ENCODE peak calls at places on chromosome 17, in seven cellular contexts. M is GM23338, F is uterus, G is MM.1S, K is OCI-LY7, Y is colonic mucosa, P is Peyer's patch. L is an unnamed sample.
A peak's percentile ranks its signal among the peaks of the same experiment; 100 is the strongest.

GRCh38 chr17:32102697-32103096 is 39.6 kb upstream of the RHOT1 start:
- DNase-seq in M (no peak), F (no peak), G (no peak), K (no peak), Y (no peak), P (no peak), L (no peak)

GRCh38 chr17:676060-676745 is 38.4 kb downstream of the VPS53 start:
- DNase-seq in M (no peak), F (no peak), G (no peak), K (no peak), Y (no peak), P (no peak), L (peak; percentile 67)

GRCh38 chr17:38729886-38730525 is at the start of gene CISD3:
- DNase-seq in M (peak; percentile 90), F (peak; percentile 78), G (peak; percentile 94), K (peak; percentile 95), Y (peak; percentile 88), P (peak; percentile 94), L (peak; percentile 37)

GRCh38 chr17:13031718-13032350 is 14.0 kb upstream of the ELAC2 start:
- DNase-seq in M (peak; percentile 79), F (peak; percentile 46), G (peak; percentile 49), K (peak; percentile 74), Y (peak; percentile 47), P (peak; percentile 65), L (peak; percentile 13)

GRCh38 chr17:41211845-41212466 is 14.5 kb upstream of the KRTAP9-2 start:
- DNase-seq in M (no peak), F (no peak), G (peak; percentile 87), K (no peak), Y (no peak), P (no peak), L (peak; percentile 10)

GRCh38 chr17:11797803-11798202 is 199.5 kb downstream of the ZNF18 start:
- DNase-seq in M (peak; percentile 2), F (no peak), G (no peak), K (no peak), Y (no peak), P (no peak), L (no peak)

GRCh38 chr17:82400830-82401229 is 17.3 kb upstream of the HEXD start:
- DNase-seq in M (no peak), F (no peak), G (peak; percentile 70), K (peak; percentile 49), Y (peak; percentile 35), P (peak; percentile 84), L (no peak)

GRCh38 chr17:18093616-18094408 is 6.1 kb downstream of the DRG2 start:
- DNase-seq in M (peak; percentile 75), F (no peak), G (no peak), K (peak; percentile 22), Y (no peak), P (no peak), L (peak; percentile 26)

GRCh38 chr17:41678411-41678906 is 10.2 kb upstream of the EIF1 start:
- DNase-seq in M (no peak), F (no peak), G (no peak), K (no peak), Y (no peak), P (no peak), L (no peak)

DNA sequence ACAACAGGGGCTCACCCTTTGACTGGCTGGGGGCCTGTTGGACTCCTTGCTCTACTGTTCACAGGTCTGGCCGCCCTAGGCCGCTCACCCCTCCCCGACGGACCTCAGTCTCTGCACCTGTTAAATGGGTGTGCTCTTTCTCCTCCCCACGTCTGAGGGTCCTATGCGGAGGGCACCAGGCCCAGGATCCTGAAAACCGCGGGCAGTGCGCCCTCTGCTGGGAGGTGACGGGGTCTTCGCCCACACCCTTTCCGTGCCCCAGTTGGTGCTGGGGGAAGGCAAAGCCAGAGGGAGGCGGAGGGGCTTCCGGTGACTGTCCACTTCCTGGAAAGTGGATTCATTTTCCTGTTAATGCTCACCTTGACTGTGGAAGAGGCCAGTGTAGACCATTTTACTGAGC is 1010.9 kb downstream of the KCNJ18 start:
- DNase-seq in M (no peak), F (no peak), G (no peak), K (no peak), Y (no peak), P (no peak), L (no peak)
- TF ChIP-seq CTCF in M (no peak), F (no peak), G (no peak), K (peak; percentile 58), Y (no peak), P (no peak), L (no peak)

GRCh38 chr17:75366432-75366831 is 39.0 kb downstream of the GRB2 start:
- DNase-seq in M (no peak), F (no peak), G (no peak), K (no peak), Y (no peak), P (no peak), L (no peak)

GRCh38 chr17:75365931-75366275 is 39.6 kb downstream of the GRB2 start:
- DNase-seq in M (no peak), F (no peak), G (no peak), K (no peak), Y (no peak), P (no peak), L (no peak)

GRCh38 chr17:75370288-75370687 is 35.2 kb downstream of the GRB2 start:
- DNase-seq in M (no peak), F (no peak), G (no peak), K (no peak), Y (no peak), P (no peak), L (no peak)

GRCh38 chr17:75365009-75365930 is 40.2 kb downstream of the GRB2 start:
- DNase-seq in M (no peak), F (no peak), G (no peak), K (peak; percentile 66), Y (no peak), P (no peak), L (no peak)

GRCh38 chr17:75367312-75367711 is 38.2 kb downstream of the GRB2 start:
- DNase-seq in M (no peak), F (no peak), G (no peak), K (no peak), Y (no peak), P (no peak), L (no peak)
- H3K27ac ChIP-seq in M (peak overlapping the region; percentile 66), F (no peak overlapping the region), G (no peak overlapping the region), K (peak overlapping the region; percentile 64), Y (no peak overlapping the region), P (no peak overlapping the region), L (no peak overlapping the region)

GRCh38 chr17:37438141-37438540 is 31.5 kb downstream of the TADA2A start:
- DNase-seq in M (peak; percentile 65), F (no peak), G (no peak), K (peak; percentile 15), Y (no peak), P (no peak), L (no peak)
- TF ChIP-seq CTCF in M (peak; percentile 59), F (no peak), G (peak; percentile 18), K (peak; percentile 79), Y (no peak), P (no peak), L (no peak)

DNA sequence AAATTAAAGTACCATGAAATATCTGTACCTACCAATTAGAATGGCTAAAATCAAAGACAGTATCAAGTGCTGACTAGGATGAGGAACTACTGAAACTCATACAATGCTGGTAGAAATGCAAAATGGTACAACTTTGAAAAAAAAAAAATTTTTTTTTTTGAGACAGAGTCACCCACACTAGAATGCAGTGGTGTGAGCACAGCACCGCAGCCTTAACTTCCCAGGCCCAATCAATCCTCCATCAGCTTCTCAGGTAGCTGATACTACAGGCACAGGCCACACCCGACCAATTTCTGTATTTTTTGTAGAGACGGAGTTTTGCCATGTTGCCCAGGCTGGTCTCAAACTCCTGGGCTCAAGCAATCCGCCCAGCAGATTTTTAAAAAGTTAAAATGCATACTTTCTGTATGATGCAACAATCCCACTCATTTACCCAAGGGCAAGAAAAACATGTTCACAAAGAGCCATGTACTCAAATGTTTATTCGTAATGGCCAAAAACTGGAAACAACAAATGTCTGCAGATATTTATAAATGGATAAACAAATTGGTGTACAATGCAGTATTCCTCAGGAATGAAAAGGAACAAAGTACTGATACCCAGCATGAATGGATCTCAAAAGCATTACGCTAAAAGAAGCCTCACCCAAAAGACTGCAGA is 8.7 kb downstream of the SMURF2 start:
- DNase-seq in M (no peak), F (no peak), G (no peak), K (no peak), Y (no peak), P (no peak), L (no peak)
- H3K27ac ChIP-seq in M (no peak overlapping the region), F (no peak overlapping the region), G (no peak overlapping the region), K (no peak overlapping the region), Y (no peak overlapping the region), P (no peak overlapping the region), L (peak overlapping the region; percentile 48)

GRCh38 chr17:57833597-57833939 is 16.3 kb downstream of the MRPS23 start:
- DNase-seq in M (no peak), F (no peak), G (no peak), K (no peak), Y (no peak), P (no peak), L (no peak)
- TF ChIP-seq CTCF in M (no peak), F (no peak), G (peak; percentile 4), K (peak; percentile 54), Y (peak; percentile 19), P (no peak), L (no peak)

L was measured in AG04450.